ENCODE peak calls at places on chromosomes 1 and 21, in seven cellular contexts. M is CD4-positive, alpha-beta T cell; Q is fibroblast of lung; Z is H54; F is keratinocyte; S is transverse colon; U is EH. C is an unnamed sample.
A peak's percentile ranks its signal among the peaks of the same experiment; 100 is the strongest.

GRCh38 chr1:95974586-95974985 is 740.6 kb downstream of the RWDD3 start:
- DNase-seq in Z (no peak), U (peak; percentile 41), F (no peak), Q (peak; percentile 24), S (no peak), M (no peak), C (no peak)

GRCh38 chr1:203174324-203174985 is 1.2 kb downstream of the MYBPH start:
- DNase-seq in Z (no peak), S (no peak), F (no peak), U (no peak), Q (no peak), M (no peak), C (no peak)

GRCh38 chr1:154812911-154813816 is 56.9 kb downstream of the KCNN3 start:
- DNase-seq in U (peak; percentile 65), F (no peak), Z (no peak), S (no peak), Q (no peak), M (no peak), C (no peak)

GRCh38 chr1:51157411-51157810 is 55.4 kb downstream of the C1orf185 start:
- DNase-seq in Z (no peak), M (no peak), U (no peak), F (no peak), Q (no peak), S (no peak), C (no peak)

GRCh38 chr1:156767879-156768608 is 709 bp downstream of the PRCC start:
- DNase-seq in Q (no peak), S (peak; percentile 26), M (no peak), Z (no peak), F (no peak), U (peak; percentile 29), C (no peak)

GRCh38 chr1:79663916-79664315 is 657.4 kb upstream of the ADGRL4 start:
- DNase-seq in S (no peak), Q (no peak), U (peak; percentile 31), F (no peak), Z (no peak), M (no peak), C (no peak)

GRCh38 chr1:44422161-44422560 is 17.1 kb downstream of the RNF220 start:
- DNase-seq in Q (no peak), M (no peak), U (no peak), S (no peak), F (no peak), Z (no peak), C (no peak)

GRCh38 chr1:19009882-19010321 is 53.4 kb upstream of the IFFO2 start:
- DNase-seq in F (peak; percentile 56), U (peak; percentile 96), Z (peak; percentile 65), S (no peak), M (no peak), Q (peak; percentile 60), C (no peak)

GRCh38 chr21:40797881-40798280 is 49.1 kb downstream of the DSCAM start:
- DNase-seq in M (no peak), S (no peak), Z (no peak), Q (no peak), U (peak; percentile 79), F (no peak), C (no peak)

GRCh38 chr1:167409183-167409582 is 109.1 kb downstream of the CD247 start:
- DNase-seq in Q (no peak), Z (no peak), U (no peak), S (no peak), M (no peak), F (no peak), C (no peak)

GRCh38 chr1:89941110-89941770 is 53.7 kb upstream of the ZNF326 start:
- DNase-seq in Q (no peak), F (no peak), U (no peak), M (no peak), S (no peak), Z (no peak), C (no peak)

GRCh38 chr1:41226816-41227215 is 15.3 kb downstream of the SCMH1 start:
- DNase-seq in Q (no peak), Z (no peak), S (no peak), F (no peak), U (no peak), M (no peak), C (no peak)

GRCh38 chr1:41619511-41620364 is 135.3 kb upstream of the EDN2 start:
- DNase-seq in Z (peak; percentile 47), Q (no peak), M (no peak), U (peak; percentile 35), S (no peak), F (no peak), C (no peak)

C was measured in activated gamma-delta T cell treated with Interleukin-2 at 50 U/mL for 16 hours.